ENCODE peak calls at places on chromosomes 2 and 18, in seven cellular contexts. P, K, M, R, O, J and L are unnamed samples.

GRCh38 chr2:145874466-145874865 is 1354.5 kb upstream of the ZEB2 start:
- DNase-seq in J (peak), K (no peak), R (no peak), P (no peak), O (peak), M (peak), L (no peak)

GRCh38 chr18:31741096-31741735 is 19.5 kb downstream of the SLC25A52 start:
- DNase-seq in M (peak), J (peak), P (peak), K (peak), O (peak), R (no peak), L (no peak)

GRCh38 chr2:178142274-178143065 is 30.2 kb downstream of the RBM45 start:
- DNase-seq in K (no peak), R (no peak), O (peak), P (no peak), J (no peak), M (peak), L (no peak)

GRCh38 chr2:17604050-17604449 is 63.6 kb downstream of the VSNL1 start:
- DNase-seq in O (no peak), R (no peak), M (no peak), J (no peak), P (no peak), K (no peak), L (no peak)

GRCh38 chr18:26436176-26437031 is 111.9 kb downstream of the KCTD1 start:
- DNase-seq in O (peak), M (peak), P (no peak), K (no peak), R (no peak), J (peak), L (no peak)

GRCh38 chr2:54166121-54166773 is 50.8 kb downstream of the ACYP2 start:
- DNase-seq in M (peak), K (no peak), J (no peak), O (peak), P (no peak), R (no peak), L (no peak)

GRCh38 chr18:34866739-34867138 is 156.6 kb downstream of the DTNA start:
- DNase-seq in J (peak), M (no peak), R (no peak), P (no peak), O (no peak), K (no peak), L (no peak)

GRCh38 chr18:10454800-10455550 is 540 bp downstream of the APCDD1 start:
- DNase-seq in R (no peak), O (no peak), K (peak), J (peak), M (no peak), P (no peak), L (no peak)

GRCh38 chr2:239307921-239308620 is 92.7 kb downstream of the HDAC4 start:
- DNase-seq in K (no peak), P (no peak), M (no peak), R (no peak), O (no peak), J (no peak), L (no peak)

GRCh38 chr2:223590964-223591363 is 11.2 kb downstream of the SCG2 start:
- DNase-seq in R (no peak), K (no peak), J (no peak), O (no peak), P (no peak), M (peak), L (no peak)

GRCh38 chr2:145569108-145569507 is 1049.2 kb upstream of the ZEB2 start:
- DNase-seq in O (peak), J (peak), M (peak), R (no peak), P (no peak), K (no peak), L (no peak)

GRCh38 chr2:130371723-130372054 is 15.8 kb downstream of the PTPN18 start:
- DNase-seq in P (no peak), J (no peak), M (no peak), K (no peak), R (peak), O (no peak), L (no peak)

GRCh38 chr2:111629983-111630382 is 254.0 kb downstream of the ANAPC1 start:
- DNase-seq in K (no peak), J (no peak), O (no peak), M (no peak), P (no peak), R (no peak), L (no peak)

GRCh38 chr2:64491426-64491825 is 32.7 kb upstream of the AFTPH start:
- DNase-seq in P (no peak), O (no peak), M (peak), J (peak), R (no peak), K (no peak), L (no peak)

GRCh38 chr2:156565066-156565710 is 129.0 kb downstream of the GPD2 start:
- DNase-seq in J (peak), R (no peak), P (no peak), O (no peak), M (peak), K (no peak), L (no peak)

GRCh38 chr2:215736653-215737290 is 276.6 kb downstream of the MREG start:
- DNase-seq in M (peak), J (peak), R (no peak), P (no peak), O (peak), K (no peak), L (no peak)

GRCh38 chr18:9708882-9709877 is 1.1 kb downstream of the RAB31 start:
- DNase-seq in K (no peak), R (no peak), J (peak), M (no peak), O (no peak), P (no peak), L (no peak)

GRCh38 chr2:46171441-46171953 is 125.7 kb upstream of the EPAS1 start:
- DNase-seq in O (peak), M (peak), K (no peak), P (no peak), R (no peak), J (peak), L (peak)

GRCh38 chr2:216829533-216829932 is 30.3 kb downstream of the TNP1 start:
- DNase-seq in K (no peak), M (peak), J (peak), R (no peak), P (no peak), O (peak), L (no peak)